ENCODE peak calls at places on chromosomes 16 and 17, in eight cellular contexts. B, P, N, W, U, E, T and X are unnamed samples.

GRCh38 chr16:58001781-58002410 is 689 bp downstream of the USB1 start:
- DNase-seq in B (no peak), P (no peak), N (no peak), W (no peak), U (no peak), E (no peak), T (no peak), X (peak; percentile 15)

GRCh38 chr17:58452738-58453137 is 35.4 kb upstream of the RNF43 start:
- DNase-seq in B (no peak), P (no peak), N (no peak), W (no peak), U (no peak), E (peak; percentile 56), T (no peak), X (no peak)

GRCh38 chr16:19994771-19995170 is 78.9 kb downstream of the GPR139 start:
- DNase-seq in B (no peak), P (no peak), N (no peak), W (no peak), U (no peak), E (no peak), T (no peak), X (no peak)

GRCh38 chr16:56424791-56425438 is 430 bp downstream of the AMFR start:
- DNase-seq in B (peak; percentile 38), P (peak; percentile 76), N (peak; percentile 30), W (no peak), U (peak; percentile 24), E (peak; percentile 79), T (no peak), X (peak; percentile 84)

GRCh38 chr16:860891-861290 is 60.4 kb upstream of the GNG13 start:
- DNase-seq in B (no peak), P (no peak), N (no peak), W (no peak), U (no peak), E (no peak), T (no peak), X (no peak)

GRCh38 chr17:48374650-48375230 is 55.3 kb downstream of the SKAP1 start:
- DNase-seq in B (no peak), P (no peak), N (no peak), W (peak; percentile 74), U (no peak), E (peak; percentile 92), T (no peak), X (no peak)

GRCh38 chr16:19304670-19305240 is 19.2 kb downstream of the CLEC19A start:
- DNase-seq in B (no peak), P (no peak), N (no peak), W (peak; percentile 50), U (no peak), E (peak; percentile 74), T (no peak), X (no peak)

GRCh38 chr16:82609140-82609539 is 17.6 kb upstream of the CDH13 start:
- DNase-seq in B (peak; percentile 58), P (no peak), N (no peak), W (no peak), U (no peak), E (no peak), T (no peak), X (peak; percentile 76)

GRCh38 chr16:78195868-78196267 is 96.4 kb downstream of the WWOX start:
- DNase-seq in B (no peak), P (no peak), N (no peak), W (no peak), U (no peak), E (no peak), T (no peak), X (no peak)

GRCh38 chr17:60720763-60721531 is 43.3 kb downstream of the BCAS3 start:
- DNase-seq in B (no peak), P (no peak), N (peak; percentile 5), W (peak; percentile 72), U (no peak), E (peak; percentile 70), T (no peak), X (no peak)

DNA sequence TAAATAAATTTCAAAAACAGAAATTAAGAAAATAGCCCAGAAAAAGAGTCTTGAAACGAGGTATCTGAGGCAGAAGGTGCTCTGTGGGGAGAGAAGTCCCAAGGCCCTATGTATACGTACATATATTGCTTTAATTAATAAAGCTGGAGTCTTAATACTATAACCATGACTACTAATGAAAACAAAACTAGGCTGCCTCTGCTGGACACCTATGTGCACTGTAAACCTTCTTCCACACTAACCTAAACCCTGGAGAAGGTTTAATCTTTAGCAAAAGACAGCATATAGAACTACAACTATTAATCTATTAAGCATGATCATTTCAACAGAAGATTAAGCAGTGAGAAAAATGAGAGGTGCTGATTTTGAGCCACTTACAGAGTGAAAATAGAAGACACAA is 153.9 kb upstream of the C17orf78 start:
- DNase-seq in B (no peak), P (no peak), N (no peak), W (no peak), U (no peak), E (no peak), T (no peak), X (no peak)
- H3K36me3 ChIP-seq in B (peaks cover 45% of the 10 kb centered on the region), P (peaks cover 25% of the 10 kb centered on the region), N (no peaks in the 10 kb centered on the region), W (peaks cover 9% of the 10 kb centered on the region), U (peaks cover 27% of the 10 kb centered on the region), E (peaks cover 33% of the 10 kb centered on the region), T (peaks cover 28% of the 10 kb centered on the region), X (peaks cover 14% of the 10 kb centered on the region)

GRCh38 chr16:70675851-70676513 is 9.9 kb downstream of the MTSS2 start:
- DNase-seq in B (peak; percentile 40), P (peak; percentile 64), N (no peak), W (no peak), U (no peak), E (no peak), T (no peak), X (peak; percentile 43)
- H3K4me3 ChIP-seq in B (no peak overlapping the region), P (no peak overlapping the region), N (no peak overlapping the region), W (no peak overlapping the region), U (no peak overlapping the region), E (no peak overlapping the region), T (no peak overlapping the region), X (no peak overlapping the region)

DNA sequence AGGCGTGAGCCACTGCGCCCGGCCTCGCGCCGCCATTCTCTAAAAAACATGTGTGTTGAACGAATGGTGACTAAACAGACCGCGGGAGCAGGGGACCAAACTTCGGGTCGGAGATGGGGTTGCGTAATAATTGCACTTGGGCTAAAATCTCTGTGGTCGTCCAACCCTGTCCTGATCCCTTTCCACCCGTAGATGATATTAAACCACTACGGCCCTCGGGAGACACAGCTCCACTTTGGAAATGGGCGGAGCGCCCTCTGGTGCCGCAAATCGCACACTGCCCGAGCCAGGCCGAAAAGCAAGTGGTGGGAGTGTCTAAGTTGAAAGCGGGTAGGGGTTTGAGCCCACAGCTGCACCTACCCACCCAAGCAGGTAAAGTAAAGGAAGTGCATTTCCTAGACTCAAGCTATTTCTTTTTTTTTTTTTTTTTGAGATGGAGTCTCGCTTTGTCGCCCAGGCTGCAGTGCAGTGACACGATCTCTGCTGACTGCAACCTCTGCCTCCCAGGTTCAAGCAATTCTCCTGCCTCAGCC is 17.0 kb downstream of the CAVIN1 start:
- DNase-seq in B (peak; percentile 88), P (peak; percentile 91), N (peak; percentile 85), W (peak; percentile 83), U (peak; percentile 63), E (peak; percentile 98), T (no peak), X (peak; percentile 91)
- H3K36me3 ChIP-seq in B (peaks cover 30% of the 10 kb centered on the region), P (peaks cover 31% of the 10 kb centered on the region), N (peaks cover 15% of the 10 kb centered on the region), W (no peaks in the 10 kb centered on the region), U (no peaks in the 10 kb centered on the region), E (no peaks in the 10 kb centered on the region), T (peaks cover 32% of the 10 kb centered on the region), X (no peaks in the 10 kb centered on the region)

GRCh38 chr16:64138621-64139020 is 983.2 kb downstream of the CDH11 start:
- DNase-seq in B (no peak), P (no peak), N (no peak), W (no peak), U (no peak), E (no peak), T (no peak), X (no peak)

GRCh38 chr16:64136743-64137142 is 985.1 kb downstream of the CDH11 start:
- DNase-seq in B (no peak), P (no peak), N (no peak), W (no peak), U (no peak), E (no peak), T (no peak), X (no peak)

GRCh38 chr16:64133396-64133795 is 988.5 kb downstream of the CDH11 start:
- DNase-seq in B (no peak), P (no peak), N (no peak), W (no peak), U (no peak), E (no peak), T (no peak), X (no peak)

GRCh38 chr16:64137976-64138375 is 983.9 kb downstream of the CDH11 start:
- DNase-seq in B (no peak), P (no peak), N (no peak), W (no peak), U (no peak), E (no peak), T (no peak), X (no peak)

GRCh38 chr16:64136314-64136713 is 985.5 kb downstream of the CDH11 start:
- DNase-seq in B (no peak), P (no peak), N (no peak), W (no peak), U (no peak), E (no peak), T (no peak), X (no peak)
- H3K4me3 ChIP-seq in B (no peak overlapping the region), P (no peak overlapping the region), N (no peak overlapping the region), W (no peak overlapping the region), U (no peak overlapping the region), E (no peak overlapping the region), T (no peak overlapping the region), X (no peak overlapping the region)

GRCh38 chr17:78879679-78880186 is 23.3 kb downstream of the CEP295NL start:
- DNase-seq in B (peak; percentile 81), P (no peak), N (peak; percentile 30), W (no peak), U (no peak), E (no peak), T (no peak), X (peak; percentile 92)
- H3K36me3 ChIP-seq in B (no peaks in the 10 kb centered on the region), P (no peaks in the 10 kb centered on the region), N (no peaks in the 10 kb centered on the region), W (no peaks in the 10 kb centered on the region), U (no peaks in the 10 kb centered on the region), E (no peaks in the 10 kb centered on the region), T (peaks cover 5% of the 10 kb centered on the region), X (no peaks in the 10 kb centered on the region)

DNA sequence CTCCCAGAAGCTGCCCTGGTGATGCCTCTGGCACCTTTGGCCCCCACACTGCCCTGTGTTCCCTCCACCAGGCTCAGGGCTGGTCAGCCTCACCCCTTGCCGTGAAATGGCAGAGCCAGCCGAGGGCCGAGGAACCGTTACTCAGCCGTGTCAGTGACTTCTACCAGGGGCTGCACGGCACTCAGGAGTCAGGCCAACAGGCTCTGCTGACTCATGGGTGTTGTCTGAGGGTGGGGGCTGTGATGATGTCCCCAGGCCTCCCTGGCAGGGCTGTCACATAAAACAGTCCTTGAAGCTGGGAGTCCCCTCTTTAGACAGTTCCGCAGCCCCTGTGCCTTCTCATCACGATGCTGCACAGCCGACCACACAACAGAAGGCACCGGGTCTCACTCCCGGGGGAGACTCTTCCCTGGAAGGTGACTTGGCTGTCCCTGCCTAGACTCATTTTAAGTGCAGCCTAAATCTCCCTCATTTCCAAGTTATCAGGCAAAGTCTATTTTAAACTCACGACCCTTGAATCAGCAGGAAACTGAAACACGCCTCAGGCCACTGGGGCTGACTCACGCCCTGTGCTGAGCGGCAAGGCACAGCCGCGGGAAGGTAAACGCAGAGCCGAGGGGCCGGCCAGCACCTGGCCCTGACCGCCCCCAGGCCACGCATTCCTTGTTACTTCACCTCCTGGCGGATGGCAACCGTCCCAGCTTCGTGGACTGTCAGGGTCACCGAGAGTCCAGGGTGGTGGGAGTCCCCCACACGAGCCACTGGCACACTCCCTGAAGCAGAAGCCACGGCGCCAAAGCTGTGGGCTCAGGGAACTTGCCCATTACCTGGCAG is 102.6 kb downstream of the ZNF778 start:
- DNase-seq in B (no peak), P (peak; percentile 85), N (no peak), W (no peak), U (no peak), E (no peak), T (no peak), X (peak; percentile 88)
- H3K4me3 ChIP-seq in B (peak overlapping the region; percentile 49), P (peak overlapping the region; percentile 35), N (no peak overlapping the region), W (no peak overlapping the region), U (no peak overlapping the region), E (no peak overlapping the region), T (peak overlapping the region; percentile 18), X (peak overlapping the region; percentile 13)